ENCODE peak calls at places on chromosomes 5 and 9, in six cellular contexts. One of them, this sample, is unnamed. For H3K4me1, the result is how much of the 10 kb centered on the place peaks cover.

GRCh38 chr5:65546141-65546540 is 16.8 kb downstream of the CENPK start:
- DNase-seq in adrenal gland: no peak
- DNase-seq in mucosa of descending colon: no peak
- DNase-seq in hepatocyte: no peak
- DNase-seq in uterus: no peak
- DNase-seq in HepG2: no peak
- DNase-seq in this sample: no peak

GRCh38 chr5:141753971-141754713 is 72.1 kb upstream of the ARAP3 start:
- DNase-seq in HepG2: no peak
- DNase-seq in mucosa of descending colon: peak
- DNase-seq in uterus: no peak
- DNase-seq in adrenal gland: peak
- DNase-seq in hepatocyte: peak
- DNase-seq in this sample: peak

GRCh38 chr5:134642931-134643530 is 5.6 kb upstream of the SEC24A start:
- DNase-seq in adrenal gland: no peak
- DNase-seq in hepatocyte: no peak
- DNase-seq in uterus: no peak
- DNase-seq in HepG2: no peak
- DNase-seq in mucosa of descending colon: no peak
- DNase-seq in this sample: no peak

GRCh38 chr9:78539904-78540303 is 243.0 kb downstream of the PSAT1 start:
- DNase-seq in mucosa of descending colon: no peak
- DNase-seq in uterus: no peak
- DNase-seq in hepatocyte: no peak
- DNase-seq in adrenal gland: no peak
- DNase-seq in HepG2: no peak
- DNase-seq in this sample: no peak

GRCh38 chr5:160333726-160334125 is 21.4 kb upstream of the CCNJL start:
- DNase-seq in hepatocyte: no peak
- DNase-seq in uterus: no peak
- DNase-seq in adrenal gland: no peak
- DNase-seq in HepG2: no peak
- DNase-seq in mucosa of descending colon: no peak
- DNase-seq in this sample: no peak

GRCh38 chr9:1034271-1034670 is 15.9 kb upstream of the DMRT2 start:
- DNase-seq in adrenal gland: no peak
- DNase-seq in hepatocyte: no peak
- DNase-seq in mucosa of descending colon: no peak
- DNase-seq in uterus: no peak
- DNase-seq in HepG2: no peak
- DNase-seq in this sample: no peak

GRCh38 chr5:126809932-126810331 is 33.0 kb downstream of the LMNB1 start:
- DNase-seq in HepG2: no peak
- DNase-seq in mucosa of descending colon: no peak
- DNase-seq in uterus: no peak
- DNase-seq in hepatocyte: no peak
- DNase-seq in adrenal gland: no peak
- DNase-seq in this sample: no peak

GRCh38 chr5:124105326-124105725 is 593.3 kb downstream of the CSNK1G3 start:
- DNase-seq in HepG2: no peak
- DNase-seq in mucosa of descending colon: no peak
- DNase-seq in hepatocyte: no peak
- DNase-seq in adrenal gland: no peak
- DNase-seq in uterus: no peak
- DNase-seq in this sample: no peak

GRCh38 chr5:88964831-88965230 is 81.8 kb upstream of the MEF2C start:
- DNase-seq in uterus: no peak
- DNase-seq in mucosa of descending colon: no peak
- DNase-seq in adrenal gland: no peak
- DNase-seq in HepG2: peak
- DNase-seq in hepatocyte: no peak
- DNase-seq in this sample: no peak

GRCh38 chr5:66701244-66701643 is 105.1 kb downstream of the MAST4 start:
- DNase-seq in adrenal gland: no peak
- DNase-seq in hepatocyte: no peak
- DNase-seq in mucosa of descending colon: no peak
- DNase-seq in uterus: no peak
- DNase-seq in HepG2: no peak
- DNase-seq in this sample: no peak

GRCh38 chr5:53381-54174 is 38.4 kb upstream of the PLEKHG4B start:
- DNase-seq in hepatocyte: peak
- DNase-seq in adrenal gland: peak
- DNase-seq in uterus: no peak
- DNase-seq in HepG2: no peak
- DNase-seq in mucosa of descending colon: no peak
- DNase-seq in this sample: peak

GRCh38 chr5:153707626-153708025 is 217.2 kb downstream of the GRIA1 start:
- DNase-seq in HepG2: no peak
- DNase-seq in adrenal gland: no peak
- DNase-seq in mucosa of descending colon: no peak
- DNase-seq in uterus: no peak
- DNase-seq in hepatocyte: no peak
- DNase-seq in this sample: no peak

GRCh38 chr9:106862946-106863740 is at the start of gene ZNF462:
- DNase-seq in mucosa of descending colon: peak
- DNase-seq in HepG2: no peak
- DNase-seq in hepatocyte: peak
- DNase-seq in uterus: peak
- DNase-seq in adrenal gland: peak
- DNase-seq in this sample: peak

GRCh38 chr5:72107874-72108199 is 562 bp downstream of the MAP1B start:
- DNase-seq in uterus: no peak
- DNase-seq in adrenal gland: no peak
- DNase-seq in hepatocyte: peak
- DNase-seq in HepG2: no peak
- DNase-seq in mucosa of descending colon: peak
- DNase-seq in this sample: peak

GRCh38 chr9:134434896-134435506 is 108.7 kb downstream of the RXRA start:
- DNase-seq in mucosa of descending colon: peak
- DNase-seq in hepatocyte: peak
- DNase-seq in adrenal gland: peak
- DNase-seq in uterus: peak
- DNase-seq in HepG2: peak
- DNase-seq in this sample: no peak

GRCh38 chr5:169767938-169768337 is 130.9 kb downstream of the DOCK2 start:
- DNase-seq in hepatocyte: peak
- DNase-seq in uterus: no peak
- DNase-seq in HepG2: no peak
- DNase-seq in mucosa of descending colon: no peak
- DNase-seq in adrenal gland: peak
- DNase-seq in this sample: peak

GRCh38 chr5:28473531-28474107 is 1435.2 kb upstream of the CDH9 start:
- DNase-seq in mucosa of descending colon: no peak
- DNase-seq in uterus: no peak
- DNase-seq in hepatocyte: peak
- DNase-seq in adrenal gland: no peak
- DNase-seq in HepG2: peak
- DNase-seq in this sample: no peak

GRCh38 chr9:103574056-103574455 is 520.1 kb upstream of the SMC2 start:
- DNase-seq in uterus: no peak
- DNase-seq in mucosa of descending colon: no peak
- DNase-seq in hepatocyte: no peak
- DNase-seq in HepG2: no peak
- DNase-seq in adrenal gland: no peak
- DNase-seq in this sample: no peak

GRCh38 chr9:94921072-94921471 is 194.6 kb downstream of the AOPEP start:
- DNase-seq in mucosa of descending colon: no peak
- DNase-seq in adrenal gland: peak
- DNase-seq in HepG2: no peak
- DNase-seq in uterus: peak
- DNase-seq in hepatocyte: peak
- DNase-seq in this sample: peak

GRCh38 chr9:91880378-91880972 is 69.6 kb downstream of the ROR2 start:
- DNase-seq in uterus: no peak
- DNase-seq in hepatocyte: no peak
- DNase-seq in adrenal gland: peak
- DNase-seq in mucosa of descending colon: no peak
- DNase-seq in HepG2: no peak
- DNase-seq in this sample: no peak

GRCh38 chr9:36855443-36856315 is 178.4 kb downstream of the PAX5 start:
- DNase-seq in hepatocyte: peak
- DNase-seq in HepG2: peak
- DNase-seq in uterus: no peak
- DNase-seq in mucosa of descending colon: peak
- DNase-seq in adrenal gland: no peak
- DNase-seq in this sample: peak

GRCh38 chr5:131195696-131196095 is 25.0 kb downstream of the LYRM7 start:
- DNase-seq in adrenal gland: no peak
- DNase-seq in mucosa of descending colon: no peak
- DNase-seq in hepatocyte: no peak
- DNase-seq in uterus: no peak
- DNase-seq in HepG2: no peak
- DNase-seq in this sample: no peak

GRCh38 chr5:148469446-148470062 is 85.8 kb downstream of the FBXO38 start:
- DNase-seq in adrenal gland: no peak
- DNase-seq in hepatocyte: no peak
- DNase-seq in HepG2: no peak
- DNase-seq in uterus: no peak
- DNase-seq in mucosa of descending colon: peak
- DNase-seq in this sample: no peak

GRCh38 chr9:129649726-129650679 is 8.1 kb upstream of the ASB6 start:
- DNase-seq in HepG2: no peak
- DNase-seq in hepatocyte: peak
- DNase-seq in adrenal gland: no peak
- DNase-seq in mucosa of descending colon: no peak
- DNase-seq in uterus: no peak
- DNase-seq in this sample: no peak

DNA sequence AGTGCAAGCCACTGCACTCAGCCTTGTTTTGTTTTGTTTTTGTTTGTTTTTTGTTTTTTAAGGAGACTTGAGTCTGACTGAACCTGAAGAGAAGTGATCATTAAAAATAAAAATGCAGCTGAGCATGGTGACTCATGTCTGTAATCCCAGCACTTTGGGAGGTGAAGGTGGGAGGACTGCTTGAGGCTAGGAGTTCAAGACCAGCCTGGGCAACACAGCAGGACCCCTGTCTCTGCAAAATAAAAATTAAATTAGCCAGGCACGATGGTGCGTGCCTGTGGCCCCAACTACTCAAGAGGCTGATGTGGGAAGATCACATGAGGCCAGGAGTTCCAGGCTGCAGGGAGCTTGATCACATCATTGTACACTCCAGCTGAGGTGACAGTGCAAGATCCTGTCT is 6.2 kb downstream of the SLC1A1 start:
- DNase-seq in mucosa of descending colon: no peak
- DNase-seq in HepG2: no peak
- DNase-seq in uterus: no peak
- DNase-seq in adrenal gland: no peak
- DNase-seq in hepatocyte: no peak
- DNase-seq in this sample: no peak
- H3K4me1 ChIP-seq in mucosa of descending colon: under half
- H3K4me1 ChIP-seq in HepG2: under half
- H3K4me1 ChIP-seq in uterus: under half
- H3K4me1 ChIP-seq in adrenal gland: under half
- H3K4me1 ChIP-seq in hepatocyte: under half
- H3K4me1 ChIP-seq in this sample: under half

DNA sequence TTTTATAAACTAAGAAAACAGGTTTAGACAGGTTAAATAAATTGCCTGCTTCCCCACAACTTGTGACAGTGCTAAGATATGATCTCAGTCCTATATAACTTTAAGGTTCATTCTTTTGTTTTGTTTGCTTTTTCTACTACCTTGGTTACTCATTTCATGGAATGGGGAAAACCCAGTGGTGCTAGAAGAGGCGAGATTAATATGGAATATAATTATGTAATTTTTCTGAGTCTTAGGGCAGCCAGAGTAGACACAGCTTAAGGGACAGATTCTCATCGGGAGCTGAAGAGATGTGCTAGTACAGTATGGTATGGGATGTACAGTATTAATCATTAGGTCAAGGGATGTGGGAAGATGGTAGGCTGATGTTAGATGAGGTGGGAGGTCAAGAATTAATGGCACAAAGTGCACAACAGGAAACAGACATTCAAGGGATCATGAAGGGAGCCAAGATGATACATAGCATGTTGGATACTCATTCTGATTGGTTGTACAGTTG is 6.2 kb downstream of the TRIM32 start:
- DNase-seq in adrenal gland: no peak
- DNase-seq in HepG2: no peak
- DNase-seq in hepatocyte: no peak
- DNase-seq in uterus: no peak
- DNase-seq in mucosa of descending colon: no peak
- DNase-seq in this sample: no peak
- H3K4me1 ChIP-seq in adrenal gland: half or more
- H3K4me1 ChIP-seq in HepG2: under half
- H3K4me1 ChIP-seq in hepatocyte: under half
- H3K4me1 ChIP-seq in uterus: under half
- H3K4me1 ChIP-seq in mucosa of descending colon: under half
- H3K4me1 ChIP-seq in this sample: under half

GRCh38 chr9:71271602-71272001 is 150.2 kb upstream of the TRPM3 start:
- DNase-seq in uterus: no peak
- DNase-seq in HepG2: no peak
- DNase-seq in adrenal gland: no peak
- DNase-seq in mucosa of descending colon: no peak
- DNase-seq in hepatocyte: no peak
- DNase-seq in this sample: no peak

GRCh38 chr9:71268871-71269640 is 147.6 kb upstream of the TRPM3 start:
- DNase-seq in HepG2: no peak
- DNase-seq in adrenal gland: no peak
- DNase-seq in hepatocyte: no peak
- DNase-seq in uterus: no peak
- DNase-seq in mucosa of descending colon: no peak
- DNase-seq in this sample: no peak

GRCh38 chr9:71273613-71274012 is 152.2 kb upstream of the TRPM3 start:
- DNase-seq in adrenal gland: no peak
- DNase-seq in HepG2: peak
- DNase-seq in mucosa of descending colon: no peak
- DNase-seq in uterus: no peak
- DNase-seq in hepatocyte: no peak
- DNase-seq in this sample: no peak

GRCh38 chr9:71270554-71270953 is 149.1 kb upstream of the TRPM3 start:
- DNase-seq in hepatocyte: no peak
- DNase-seq in uterus: no peak
- DNase-seq in HepG2: no peak
- DNase-seq in mucosa of descending colon: no peak
- DNase-seq in adrenal gland: no peak
- DNase-seq in this sample: no peak

DNA sequence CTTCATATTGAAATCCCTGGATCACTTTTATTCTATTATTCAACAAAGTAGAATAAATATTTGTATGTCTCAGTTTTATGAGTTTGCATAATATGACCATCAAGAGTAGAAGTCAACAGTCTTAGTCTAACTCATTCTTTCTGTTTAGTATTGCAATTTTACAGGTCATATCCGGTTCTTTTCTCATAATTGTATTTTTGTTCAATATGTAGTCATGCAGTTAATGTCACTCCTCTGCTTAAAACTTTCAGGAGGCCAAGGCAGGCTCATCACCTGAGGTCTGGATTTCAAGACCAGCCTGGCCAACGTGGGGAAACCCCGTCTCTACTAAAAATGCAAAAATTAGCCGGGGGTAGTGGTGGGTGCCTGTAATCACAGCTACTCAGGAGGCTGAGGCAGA is 148.4 kb upstream of the TRPM3 start:
- DNase-seq in hepatocyte: no peak
- DNase-seq in HepG2: no peak
- DNase-seq in adrenal gland: no peak
- DNase-seq in uterus: no peak
- DNase-seq in mucosa of descending colon: no peak
- DNase-seq in this sample: no peak
- H3K4me1 ChIP-seq in hepatocyte: under half
- H3K4me1 ChIP-seq in HepG2: under half
- H3K4me1 ChIP-seq in adrenal gland: under half
- H3K4me1 ChIP-seq in uterus: under half
- H3K4me1 ChIP-seq in mucosa of descending colon: under half
- H3K4me1 ChIP-seq in this sample: under half

GRCh38 chr5:150485770-150486401 is 22.0 kb upstream of the NDST1 start:
- DNase-seq in uterus: peak
- DNase-seq in hepatocyte: peak
- DNase-seq in adrenal gland: peak
- DNase-seq in mucosa of descending colon: peak
- DNase-seq in HepG2: no peak
- DNase-seq in this sample: peak
- H3K4me1 ChIP-seq in uterus: under half
- H3K4me1 ChIP-seq in hepatocyte: under half
- H3K4me1 ChIP-seq in adrenal gland: half or more
- H3K4me1 ChIP-seq in mucosa of descending colon: under half
- H3K4me1 ChIP-seq in HepG2: half or more
- H3K4me1 ChIP-seq in this sample: under half

This sample was measured in endodermal cell.